ENCODE peak calls at places on chromosomes 11 and 22, in six cellular contexts. C is fibroblast of pulmonary artery, L is AG04450, J is K562, E is kidney, A is stomach. S is an unnamed sample.
A peak's percentile ranks its signal among the peaks of the same experiment; 100 is the strongest.

GRCh38 chr11:102761646-102762238 is 18.7 kb downstream of the MMP10 start:
- DNase-seq in C (peak; percentile 42), L (no peak), J (no peak), E (no peak), A (no peak), S (no peak)

GRCh38 chr22:48555606-48556005 is 1272.1 kb downstream of the BRD1 start:
- DNase-seq in C (no peak), L (no peak), J (no peak), E (no peak), A (no peak), S (no peak)

GRCh38 chr11:77080643-77081210 is 14.0 kb downstream of the CAPN5 start:
- DNase-seq in C (peak; percentile 28), L (no peak), J (no peak), E (peak; percentile 28), A (peak; percentile 25), S (peak; percentile 56)

GRCh38 chr11:95318459-95318858 is 87.5 kb upstream of the SESN3 start:
- DNase-seq in C (no peak), L (no peak), J (no peak), E (no peak), A (no peak), S (no peak)

GRCh38 chr11:129530154-129530895 is 154.7 kb downstream of the BARX2 start:
- DNase-seq in C (no peak), L (no peak), J (no peak), E (no peak), A (no peak), S (no peak)

GRCh38 chr11:22337571-22338464 is at the start of gene SLC17A6:
- DNase-seq in C (peak; percentile 55), L (no peak), J (no peak), E (no peak), A (no peak), S (peak; percentile 16)

GRCh38 chr11:123576501-123576900 is 77.9 kb downstream of the SCN3B start:
- DNase-seq in C (no peak), L (no peak), J (no peak), E (no peak), A (no peak), S (no peak)

GRCh38 chr11:496834-497564 is 10.0 kb downstream of the RNH1 start:
- DNase-seq in C (no peak), L (no peak), J (no peak), E (no peak), A (no peak), S (no peak)

GRCh38 chr11:66343176-66343575 is 1.7 kb downstream of the BRMS1 start:
- DNase-seq in C (no peak), L (no peak), J (no peak), E (peak; percentile 20), A (no peak), S (no peak)

GRCh38 chr11:18936002-18936673 is 3.1 kb downstream of the MRGPRX1 start:
- DNase-seq in C (no peak), L (no peak), J (no peak), E (no peak), A (no peak), S (no peak)

GRCh38 chr11:76772100-76772782 is 10.9 kb upstream of the TSKU start:
- DNase-seq in C (no peak), L (no peak), J (no peak), E (no peak), A (no peak), S (peak; percentile 36)

GRCh38 chr11:75553889-75554257 is 8.2 kb upstream of the SERPINH1 start:
- DNase-seq in C (no peak), L (no peak), J (no peak), E (no peak), A (no peak), S (no peak)

GRCh38 chr11:75555079-75555811 is 6.8 kb upstream of the SERPINH1 start:
- DNase-seq in C (no peak), L (no peak), J (no peak), E (no peak), A (no peak), S (no peak)

GRCh38 chr11:75553182-75553581 is 8.9 kb upstream of the SERPINH1 start:
- DNase-seq in C (no peak), L (no peak), J (no peak), E (no peak), A (no peak), S (no peak)

GRCh38 chr11:75557649-75558494 is 4.2 kb upstream of the SERPINH1 start:
- DNase-seq in C (peak; percentile 96), L (peak; percentile 86), J (no peak), E (peak; percentile 89), A (no peak), S (peak; percentile 92)

GRCh38 chr11:75554258-75555022 is 7.6 kb upstream of the SERPINH1 start:
- DNase-seq in C (peak; percentile 100), L (peak; percentile 100), J (peak; percentile 74), E (peak; percentile 98), A (peak; percentile 67), S (peak; percentile 100)
- H3K4me3 ChIP-seq in C (peak overlapping the region; percentile 34), L (peak overlapping the region; percentile 52), J (no peak overlapping the region), E (peak overlapping the region; percentile 21), A (no peak overlapping the region), S (peak overlapping the region; percentile 36)

GRCh38 chr11:117631336-117632090 is 165.5 kb downstream of the DSCAML1 start:
- DNase-seq in C (no peak), L (no peak), J (no peak), E (no peak), A (no peak), S (no peak)
- TF ChIP-seq CTCF in C (no peak), L (no peak), J (peak; percentile 7), E (no peak), A (no peak), S (no peak)

GRCh38 chr11:44728491-44728910 is 1.7 kb downstream of the TSPAN18 start:
- DNase-seq in C (no peak), L (no peak), J (no peak), E (no peak), A (no peak), S (no peak)

GRCh38 chr11:44727373-44728084 is 767 bp downstream of the TSPAN18 start:
- DNase-seq in C (peak; percentile 75), L (peak; percentile 26), J (peak; percentile 85), E (peak; percentile 92), A (peak; percentile 77), S (peak; percentile 52)

GRCh38 chr11:44726278-44727113 is at the start of gene TSPAN18:
- DNase-seq in C (no peak), L (no peak), J (peak; percentile 70), E (peak; percentile 77), A (no peak), S (no peak)

GRCh38 chr11:44728085-44728410 is 1.3 kb downstream of the TSPAN18 start:
- DNase-seq in C (no peak), L (no peak), J (no peak), E (no peak), A (no peak), S (no peak)

GRCh38 chr11:44727114-44727372 is 281 bp downstream of the TSPAN18 start:
- DNase-seq in C (no peak), L (no peak), J (no peak), E (no peak), A (no peak), S (no peak)
- H3K4me3 ChIP-seq in C (peak overlapping the region; percentile 47), L (peak overlapping the region; percentile 56), J (peak overlapping the region; percentile 25), E (peak overlapping the region; percentile 61), A (peak overlapping the region; percentile 76), S (no peak overlapping the region)

DNA sequence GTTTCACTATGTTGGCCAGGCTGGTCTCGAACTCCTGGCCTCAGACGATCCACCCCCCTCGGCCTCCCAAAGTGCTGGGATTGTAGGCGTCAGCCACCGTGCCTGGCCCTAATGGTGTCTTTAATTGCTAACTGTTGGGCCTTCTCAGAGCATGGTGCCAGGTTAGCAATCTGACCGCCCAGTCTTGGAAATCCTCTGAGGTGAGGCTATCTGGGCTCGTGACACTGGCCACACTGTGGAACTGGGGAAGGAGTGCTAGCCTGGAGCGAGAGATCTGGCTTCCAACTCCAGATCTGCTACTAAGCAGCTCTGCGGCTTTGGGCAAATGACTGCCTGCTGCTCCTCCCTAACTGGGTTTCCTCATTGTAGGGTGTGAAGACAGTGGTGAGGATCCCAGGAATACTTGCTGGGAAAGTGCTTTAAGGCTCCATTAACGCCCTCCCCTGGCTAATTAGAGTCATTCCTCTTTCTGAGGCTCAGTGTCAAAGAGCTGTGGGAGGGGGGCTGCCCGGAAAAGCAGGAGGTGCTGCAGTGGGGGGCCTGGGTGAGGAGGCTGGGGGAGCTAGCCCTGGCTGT is 35.4 kb downstream of the CHRDL2 start:
- DNase-seq in C (no peak), L (no peak), J (no peak), E (no peak), A (no peak), S (no peak)
- TF ChIP-seq CTCF in C (no peak), L (no peak), J (no peak), E (no peak), A (no peak), S (no peak)

GRCh38 chr11:105144887-105145286 is 5.3 kb upstream of the CARD18 start:
- DNase-seq in C (peak; percentile 66), L (peak; percentile 42), J (no peak), E (no peak), A (no peak), S (peak; percentile 59)

GRCh38 chr11:105139669-105140068 is at the start of gene CARD18:
- DNase-seq in C (no peak), L (no peak), J (no peak), E (no peak), A (no peak), S (no peak)

GRCh38 chr11:105137286-105137685 is 2.3 kb downstream of the CARD18 start:
- DNase-seq in C (peak; percentile 48), L (no peak), J (no peak), E (no peak), A (no peak), S (no peak)

DNA sequence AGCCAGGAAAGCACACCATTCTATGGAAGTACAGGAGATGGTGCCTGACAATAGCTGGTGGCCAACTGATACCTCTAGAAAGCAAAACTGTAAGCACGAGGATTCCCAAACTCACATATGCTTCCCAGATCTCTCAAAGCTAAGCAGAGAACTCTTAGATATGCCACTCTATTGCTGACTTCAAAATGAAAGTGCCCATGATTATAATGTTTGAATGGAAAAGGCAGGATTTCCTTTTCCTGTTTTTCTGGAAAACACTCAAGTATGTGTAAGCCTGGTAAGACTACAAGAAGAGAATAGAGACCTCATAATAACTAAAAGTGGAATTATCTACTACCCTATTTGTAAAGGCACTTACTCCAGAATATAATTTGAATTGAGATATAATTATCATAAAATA is 2.6 kb upstream of the CARD18 start:
- DNase-seq in C (no peak), L (no peak), J (no peak), E (no peak), A (no peak), S (no peak)
- H3K4me3 ChIP-seq in C (no peak overlapping the region), L (no peak overlapping the region), J (no peak overlapping the region), E (no peak overlapping the region), A (no peak overlapping the region), S (no peak overlapping the region)

GRCh38 chr11:27720277-27720830 is 20.1 kb upstream of the BDNF start:
- DNase-seq in C (peak; percentile 72), L (no peak), J (peak; percentile 52), E (no peak), A (no peak), S (peak; percentile 54)
- TF ChIP-seq CTCF in C (peak; percentile 32), L (peak; percentile 40), J (no peak), E (no peak), A (no peak), S (peak; percentile 24)

S was measured in fibroblast of mammary gland.